ENCODE peak calls at places on chromosomes 7 and 10, in seven cellular contexts. One of them, this sample, is unnamed.

GRCh38 chr10:89604200-89604599 is 40.8 kb downstream of the PANK1 start:
- DNase-seq in HFF-Myc: no peak
- DNase-seq in choroid plexus epithelial cell: no peak
- DNase-seq in T-cell: no peak
- DNase-seq in kidney tubule cell: no peak
- DNase-seq in stimulated activated CD4-positive, alpha-beta T cell treated with anti-CD3 and anti-CD28 coated beads, Interleukin-2, amount 100 ng/mL, for 48 hours: no peak
- DNase-seq in T-helper 9 cell: no peak
- DNase-seq in this sample: no peak

GRCh38 chr7:99733003-99733402 is 2.0 kb downstream of the CYP3A7 start:
- DNase-seq in HFF-Myc: no peak
- DNase-seq in choroid plexus epithelial cell: no peak
- DNase-seq in T-cell: no peak
- DNase-seq in kidney tubule cell: no peak
- DNase-seq in stimulated activated CD4-positive, alpha-beta T cell treated with anti-CD3 and anti-CD28 coated beads, Interleukin-2, amount 100 ng/mL, for 48 hours: no peak
- DNase-seq in T-helper 9 cell: no peak
- DNase-seq in this sample: no peak

GRCh38 chr10:15795000-15795792 is 65.1 kb downstream of the MINDY3 start:
- DNase-seq in HFF-Myc: no peak
- DNase-seq in choroid plexus epithelial cell: no peak
- DNase-seq in T-cell: no peak
- DNase-seq in kidney tubule cell: no peak
- DNase-seq in stimulated activated CD4-positive, alpha-beta T cell treated with anti-CD3 and anti-CD28 coated beads, Interleukin-2, amount 100 ng/mL, for 48 hours: no peak
- DNase-seq in T-helper 9 cell: no peak
- DNase-seq in this sample: no peak

GRCh38 chr10:1448252-1448901 is 288.9 kb downstream of the ADARB2 start:
- DNase-seq in HFF-Myc: no peak
- DNase-seq in choroid plexus epithelial cell: no peak
- DNase-seq in T-cell: no peak
- DNase-seq in kidney tubule cell: no peak
- DNase-seq in stimulated activated CD4-positive, alpha-beta T cell treated with anti-CD3 and anti-CD28 coated beads, Interleukin-2, amount 100 ng/mL, for 48 hours: no peak
- DNase-seq in T-helper 9 cell: no peak
- DNase-seq in this sample: no peak

GRCh38 chr10:14086596-14086995 is 244.1 kb downstream of the FRMD4A start:
- DNase-seq in HFF-Myc: no peak
- DNase-seq in choroid plexus epithelial cell: peak
- DNase-seq in T-cell: no peak
- DNase-seq in kidney tubule cell: no peak
- DNase-seq in stimulated activated CD4-positive, alpha-beta T cell treated with anti-CD3 and anti-CD28 coated beads, Interleukin-2, amount 100 ng/mL, for 48 hours: no peak
- DNase-seq in T-helper 9 cell: no peak
- DNase-seq in this sample: no peak

GRCh38 chr7:121872831-121873764 is at the start of gene PTPRZ1:
- DNase-seq in HFF-Myc: no peak
- DNase-seq in choroid plexus epithelial cell: peak
- DNase-seq in T-cell: no peak
- DNase-seq in kidney tubule cell: peak
- DNase-seq in stimulated activated CD4-positive, alpha-beta T cell treated with anti-CD3 and anti-CD28 coated beads, Interleukin-2, amount 100 ng/mL, for 48 hours: no peak
- DNase-seq in T-helper 9 cell: no peak
- DNase-seq in this sample: no peak

GRCh38 chr10:79148452-79149344 is 79.9 kb downstream of the ZMIZ1 start:
- DNase-seq in HFF-Myc: no peak
- DNase-seq in choroid plexus epithelial cell: no peak
- DNase-seq in T-cell: no peak
- DNase-seq in kidney tubule cell: peak
- DNase-seq in stimulated activated CD4-positive, alpha-beta T cell treated with anti-CD3 and anti-CD28 coated beads, Interleukin-2, amount 100 ng/mL, for 48 hours: no peak
- DNase-seq in T-helper 9 cell: no peak
- DNase-seq in this sample: no peak

GRCh38 chr7:139588632-139589031 is 65.1 kb downstream of the CLEC2L start:
- DNase-seq in HFF-Myc: no peak
- DNase-seq in choroid plexus epithelial cell: peak
- DNase-seq in T-cell: no peak
- DNase-seq in kidney tubule cell: no peak
- DNase-seq in stimulated activated CD4-positive, alpha-beta T cell treated with anti-CD3 and anti-CD28 coated beads, Interleukin-2, amount 100 ng/mL, for 48 hours: no peak
- DNase-seq in T-helper 9 cell: no peak
- DNase-seq in this sample: no peak

GRCh38 chr7:139118803-139119485 is 9.4 kb upstream of the ZC3HAV1 start:
- DNase-seq in HFF-Myc: no peak
- DNase-seq in choroid plexus epithelial cell: peak
- DNase-seq in T-cell: no peak
- DNase-seq in kidney tubule cell: no peak
- DNase-seq in stimulated activated CD4-positive, alpha-beta T cell treated with anti-CD3 and anti-CD28 coated beads, Interleukin-2, amount 100 ng/mL, for 48 hours: no peak
- DNase-seq in T-helper 9 cell: no peak
- DNase-seq in this sample: no peak

GRCh38 chr7:1455241-1455939 is 3.9 kb downstream of the MICALL2 start:
- DNase-seq in HFF-Myc: no peak
- DNase-seq in choroid plexus epithelial cell: no peak
- DNase-seq in T-cell: no peak
- DNase-seq in kidney tubule cell: peak
- DNase-seq in stimulated activated CD4-positive, alpha-beta T cell treated with anti-CD3 and anti-CD28 coated beads, Interleukin-2, amount 100 ng/mL, for 48 hours: no peak
- DNase-seq in T-helper 9 cell: no peak
- DNase-seq in this sample: no peak

GRCh38 chr7:155198901-155199845 is 98.5 kb upstream of the INSIG1 start:
- DNase-seq in HFF-Myc: no peak
- DNase-seq in choroid plexus epithelial cell: peak
- DNase-seq in T-cell: no peak
- DNase-seq in kidney tubule cell: peak
- DNase-seq in stimulated activated CD4-positive, alpha-beta T cell treated with anti-CD3 and anti-CD28 coated beads, Interleukin-2, amount 100 ng/mL, for 48 hours: peak
- DNase-seq in T-helper 9 cell: no peak
- DNase-seq in this sample: no peak

GRCh38 chr7:94511763-94512162 is 2.2 kb downstream of the CASD1 start:
- DNase-seq in HFF-Myc: no peak
- DNase-seq in choroid plexus epithelial cell: peak
- DNase-seq in T-cell: no peak
- DNase-seq in kidney tubule cell: peak
- DNase-seq in stimulated activated CD4-positive, alpha-beta T cell treated with anti-CD3 and anti-CD28 coated beads, Interleukin-2, amount 100 ng/mL, for 48 hours: no peak
- DNase-seq in T-helper 9 cell: no peak
- DNase-seq in this sample: no peak

GRCh38 chr10:75110006-75110632 is 1.3 kb upstream of the SAMD8 start:
- DNase-seq in HFF-Myc: no peak
- DNase-seq in choroid plexus epithelial cell: no peak
- DNase-seq in T-cell: no peak
- DNase-seq in kidney tubule cell: no peak
- DNase-seq in stimulated activated CD4-positive, alpha-beta T cell treated with anti-CD3 and anti-CD28 coated beads, Interleukin-2, amount 100 ng/mL, for 48 hours: no peak
- DNase-seq in T-helper 9 cell: no peak
- DNase-seq in this sample: no peak